ENCODE peak calls at places on chromosomes 3 and 15, in five cellular contexts. One of them, this sample, is unnamed.

GRCh38 chr3:133295199-133295901 is 104.5 kb upstream of the BFSP2 start:
- DNase-seq in psoas muscle: no peak
- DNase-seq in AG10803: peak
- DNase-seq in tibial artery: no peak
- DNase-seq in Karpas-422: no peak
- DNase-seq in this sample: no peak

GRCh38 chr3:48430359-48431101 is 644 bp upstream of the PLXNB1 start:
- DNase-seq in psoas muscle: no peak
- DNase-seq in AG10803: no peak
- DNase-seq in tibial artery: no peak
- DNase-seq in Karpas-422: no peak
- DNase-seq in this sample: no peak

GRCh38 chr3:31922962-31923361 is 58.1 kb downstream of the OSBPL10 start:
- DNase-seq in psoas muscle: no peak
- DNase-seq in AG10803: no peak
- DNase-seq in tibial artery: no peak
- DNase-seq in Karpas-422: no peak
- DNase-seq in this sample: no peak

GRCh38 chr3:115800489-115801080 is 177.3 kb downstream of the GAP43 start:
- DNase-seq in psoas muscle: no peak
- DNase-seq in AG10803: peak
- DNase-seq in tibial artery: no peak
- DNase-seq in Karpas-422: no peak
- DNase-seq in this sample: no peak

GRCh38 chr15:81326466-81327212 is 2.7 kb upstream of the STARD5 start:
- DNase-seq in psoas muscle: no peak
- DNase-seq in AG10803: peak
- DNase-seq in tibial artery: no peak
- DNase-seq in Karpas-422: no peak
- DNase-seq in this sample: no peak

GRCh38 chr15:83844742-83845141 is 190.8 kb downstream of the ADAMTSL3 start:
- DNase-seq in psoas muscle: peak
- DNase-seq in AG10803: peak
- DNase-seq in tibial artery: no peak
- DNase-seq in Karpas-422: no peak
- DNase-seq in this sample: no peak

GRCh38 chr15:64903331-64903950 is 8.3 kb upstream of the ANKDD1A start:
- DNase-seq in psoas muscle: no peak
- DNase-seq in AG10803: no peak
- DNase-seq in tibial artery: no peak
- DNase-seq in Karpas-422: no peak
- DNase-seq in this sample: no peak

GRCh38 chr3:144466114-144466513 is 494.5 kb downstream of the DIPK2A start:
- DNase-seq in psoas muscle: no peak
- DNase-seq in AG10803: no peak
- DNase-seq in tibial artery: no peak
- DNase-seq in Karpas-422: no peak
- DNase-seq in this sample: no peak

GRCh38 chr15:60713096-60714084 is 234.4 kb upstream of the ICE2 start:
- DNase-seq in psoas muscle: peak
- DNase-seq in AG10803: peak
- DNase-seq in tibial artery: no peak
- DNase-seq in Karpas-422: peak
- DNase-seq in this sample: no peak

GRCh38 chr3:64571982-64572381 is 115.8 kb downstream of the ADAMTS9 start:
- DNase-seq in psoas muscle: no peak
- DNase-seq in AG10803: no peak
- DNase-seq in tibial artery: no peak
- DNase-seq in Karpas-422: no peak
- DNase-seq in this sample: no peak

GRCh38 chr15:91192285-91193058 is 92.4 kb downstream of the SV2B start:
- DNase-seq in psoas muscle: no peak
- DNase-seq in AG10803: no peak
- DNase-seq in tibial artery: no peak
- DNase-seq in Karpas-422: no peak
- DNase-seq in this sample: no peak

GRCh38 chr3:32626650-32627049 is 56.0 kb upstream of the DYNC1LI1 start:
- DNase-seq in psoas muscle: peak
- DNase-seq in AG10803: peak
- DNase-seq in tibial artery: no peak
- DNase-seq in Karpas-422: no peak
- DNase-seq in this sample: no peak

GRCh38 chr15:27449041-27449440 is 478.1 kb downstream of the GABRG3 start:
- DNase-seq in psoas muscle: no peak
- DNase-seq in AG10803: peak
- DNase-seq in tibial artery: no peak
- DNase-seq in Karpas-422: no peak
- DNase-seq in this sample: no peak

GRCh38 chr15:47820780-47821319 is 103.5 kb downstream of the SEMA6D start:
- DNase-seq in psoas muscle: no peak
- DNase-seq in AG10803: peak
- DNase-seq in tibial artery: no peak
- DNase-seq in Karpas-422: no peak
- DNase-seq in this sample: no peak

GRCh38 chr3:29978036-29978435 is 628.4 kb upstream of the TGFBR2 start:
- DNase-seq in psoas muscle: no peak
- DNase-seq in AG10803: peak
- DNase-seq in tibial artery: no peak
- DNase-seq in Karpas-422: no peak
- DNase-seq in this sample: no peak

GRCh38 chr3:29976871-29977270 is 629.5 kb upstream of the TGFBR2 start:
- DNase-seq in psoas muscle: no peak
- DNase-seq in AG10803: no peak
- DNase-seq in tibial artery: no peak
- DNase-seq in Karpas-422: no peak
- DNase-seq in this sample: no peak

GRCh38 chr3:29972594-29972993 is 633.8 kb upstream of the TGFBR2 start:
- DNase-seq in psoas muscle: no peak
- DNase-seq in AG10803: peak
- DNase-seq in tibial artery: no peak
- DNase-seq in Karpas-422: no peak
- DNase-seq in this sample: no peak

GRCh38 chr3:29977360-29977759 is 629.0 kb upstream of the TGFBR2 start:
- DNase-seq in psoas muscle: no peak
- DNase-seq in AG10803: peak
- DNase-seq in tibial artery: no peak
- DNase-seq in Karpas-422: no peak
- DNase-seq in this sample: no peak

GRCh38 chr3:29973763-29974162 is 632.6 kb upstream of the TGFBR2 start:
- DNase-seq in psoas muscle: no peak
- DNase-seq in AG10803: no peak
- DNase-seq in tibial artery: no peak
- DNase-seq in Karpas-422: no peak
- DNase-seq in this sample: no peak
- H3K4me3 ChIP-seq in psoas muscle: no peak
- H3K4me3 ChIP-seq in AG10803: no peak
- H3K4me3 ChIP-seq in tibial artery: no peak
- H3K4me3 ChIP-seq in Karpas-422: no peak
- H3K4me3 ChIP-seq in this sample: no peak

GRCh38 chr15:43509923-43510229 is 7.5 kb upstream of the MAP1A start:
- DNase-seq in psoas muscle: no peak
- DNase-seq in AG10803: no peak
- DNase-seq in tibial artery: no peak
- DNase-seq in Karpas-422: no peak
- DNase-seq in this sample: no peak
- H3K4me3 ChIP-seq in psoas muscle: peak
- H3K4me3 ChIP-seq in AG10803: peak
- H3K4me3 ChIP-seq in tibial artery: peak
- H3K4me3 ChIP-seq in Karpas-422: peak
- H3K4me3 ChIP-seq in this sample: no peak

DNA sequence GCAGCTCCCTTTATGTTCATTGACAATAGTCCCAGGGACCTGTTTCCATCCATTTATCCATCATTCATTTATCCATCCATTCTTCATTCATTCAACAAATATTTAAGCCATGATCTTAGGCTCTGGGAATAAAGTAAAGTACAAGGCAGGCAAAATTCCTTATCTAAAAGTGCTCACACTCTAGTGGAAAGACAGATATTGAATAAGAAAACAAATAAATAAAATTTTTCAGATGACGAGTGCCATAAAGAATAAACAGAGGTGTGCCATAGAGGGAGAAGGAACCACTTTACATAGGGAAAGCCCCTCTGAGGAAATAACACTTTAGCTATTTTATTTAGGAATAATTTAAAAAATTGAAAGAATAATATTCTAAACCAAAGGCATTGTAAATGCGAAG is 76.2 kb downstream of the COL8A1 start:
- DNase-seq in psoas muscle: no peak
- DNase-seq in AG10803: no peak
- DNase-seq in tibial artery: no peak
- DNase-seq in Karpas-422: no peak
- DNase-seq in this sample: no peak
- H3K4me3 ChIP-seq in psoas muscle: no peak
- H3K4me3 ChIP-seq in AG10803: no peak
- H3K4me3 ChIP-seq in tibial artery: no peak
- H3K4me3 ChIP-seq in Karpas-422: no peak
- H3K4me3 ChIP-seq in this sample: no peak

GRCh38 chr15:86439614-86440013 is 359.9 kb downstream of the AGBL1 start:
- DNase-seq in psoas muscle: no peak
- DNase-seq in AG10803: no peak
- DNase-seq in tibial artery: no peak
- DNase-seq in Karpas-422: no peak
- DNase-seq in this sample: no peak
- H3K4me3 ChIP-seq in psoas muscle: no peak
- H3K4me3 ChIP-seq in AG10803: no peak
- H3K4me3 ChIP-seq in tibial artery: no peak
- H3K4me3 ChIP-seq in Karpas-422: no peak
- H3K4me3 ChIP-seq in this sample: no peak

GRCh38 chr3:10192953-10193691 is 28.4 kb downstream of the IRAK2 start:
- DNase-seq in psoas muscle: no peak
- DNase-seq in AG10803: peak
- DNase-seq in tibial artery: peak
- DNase-seq in Karpas-422: no peak
- DNase-seq in this sample: peak
- H3K4me3 ChIP-seq in psoas muscle: no peak
- H3K4me3 ChIP-seq in AG10803: no peak
- H3K4me3 ChIP-seq in tibial artery: no peak
- H3K4me3 ChIP-seq in Karpas-422: no peak
- H3K4me3 ChIP-seq in this sample: no peak

DNA sequence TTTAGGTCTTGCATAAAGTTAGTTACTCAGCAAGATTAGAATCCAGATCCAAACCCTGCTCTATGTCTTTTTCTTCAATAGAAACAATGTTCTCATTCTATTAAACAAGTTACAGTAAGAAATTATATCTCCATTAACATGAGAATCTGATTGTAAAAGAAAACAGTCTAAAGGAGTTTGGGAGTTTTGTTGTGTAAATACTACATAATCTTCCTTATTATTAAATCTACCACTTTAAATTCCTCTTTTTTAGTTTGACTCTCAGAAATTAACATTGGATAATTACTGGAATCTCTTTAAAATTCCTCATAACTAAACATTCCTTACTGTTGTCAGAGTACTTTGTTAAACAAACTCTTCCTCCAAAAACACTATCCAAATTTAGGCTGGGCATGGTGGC is 1.7 kb upstream of the GOLIM4 start:
- DNase-seq in psoas muscle: no peak
- DNase-seq in AG10803: no peak
- DNase-seq in tibial artery: no peak
- DNase-seq in Karpas-422: no peak
- DNase-seq in this sample: no peak
- H3K4me3 ChIP-seq in psoas muscle: no peak
- H3K4me3 ChIP-seq in AG10803: no peak
- H3K4me3 ChIP-seq in tibial artery: no peak
- H3K4me3 ChIP-seq in Karpas-422: no peak
- H3K4me3 ChIP-seq in this sample: no peak

DNA sequence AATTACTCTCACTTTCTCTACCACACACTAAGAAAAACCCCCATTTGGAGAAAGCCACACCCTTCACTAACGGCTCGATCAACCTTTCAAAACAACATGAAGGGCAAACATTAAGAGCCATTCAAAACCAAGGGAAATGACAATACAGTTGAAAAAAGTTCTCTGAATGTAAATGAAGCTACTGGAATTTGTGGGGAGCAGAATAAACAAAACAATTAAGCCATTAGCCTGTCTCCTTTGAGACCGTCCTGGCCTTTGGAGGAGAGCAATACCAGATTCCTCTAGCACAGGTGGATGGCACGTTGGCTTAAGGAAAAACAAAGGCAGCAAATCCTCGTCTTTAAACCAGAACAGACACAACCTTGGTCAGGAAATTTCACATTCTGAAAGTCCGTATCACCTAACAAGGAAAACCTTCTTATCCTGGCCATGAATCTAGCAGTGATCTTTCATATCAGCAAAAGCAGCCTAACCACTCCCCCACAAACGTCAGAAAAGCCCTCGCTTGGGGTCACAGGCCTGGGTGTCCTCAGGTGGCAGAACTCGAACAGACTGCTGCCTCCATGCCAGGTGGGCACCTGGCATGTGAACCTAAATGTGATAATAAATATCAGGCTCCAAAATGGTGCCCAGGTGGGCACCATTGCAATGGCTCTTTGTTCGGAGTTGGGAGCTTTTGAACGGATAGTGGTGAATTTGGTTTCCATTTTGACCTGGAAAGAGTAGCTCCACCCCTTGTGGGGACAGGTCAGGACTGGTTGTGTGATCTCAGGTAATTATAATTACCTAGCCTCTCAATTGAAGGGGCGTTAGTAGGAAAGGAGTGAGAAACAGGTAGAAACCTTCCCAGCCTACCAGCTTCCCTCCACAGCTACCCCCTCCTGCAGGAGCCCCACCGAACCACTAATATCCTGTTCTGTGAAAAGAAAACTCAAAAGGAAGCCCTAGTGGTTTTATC is 18.4 kb downstream of the MYO1E start:
- DNase-seq in psoas muscle: no peak
- DNase-seq in AG10803: no peak
- DNase-seq in tibial artery: no peak
- DNase-seq in Karpas-422: no peak
- DNase-seq in this sample: no peak
- H3K4me3 ChIP-seq in psoas muscle: no peak
- H3K4me3 ChIP-seq in AG10803: no peak
- H3K4me3 ChIP-seq in tibial artery: no peak
- H3K4me3 ChIP-seq in Karpas-422: no peak
- H3K4me3 ChIP-seq in this sample: no peak

GRCh38 chr3:72584262-72584661 is 264.0 kb downstream of the SHQ1 start:
- DNase-seq in psoas muscle: no peak
- DNase-seq in AG10803: no peak
- DNase-seq in tibial artery: no peak
- DNase-seq in Karpas-422: no peak
- DNase-seq in this sample: no peak
- H3K4me3 ChIP-seq in psoas muscle: no peak
- H3K4me3 ChIP-seq in AG10803: no peak
- H3K4me3 ChIP-seq in tibial artery: no peak
- H3K4me3 ChIP-seq in Karpas-422: no peak
- H3K4me3 ChIP-seq in this sample: no peak

DNA sequence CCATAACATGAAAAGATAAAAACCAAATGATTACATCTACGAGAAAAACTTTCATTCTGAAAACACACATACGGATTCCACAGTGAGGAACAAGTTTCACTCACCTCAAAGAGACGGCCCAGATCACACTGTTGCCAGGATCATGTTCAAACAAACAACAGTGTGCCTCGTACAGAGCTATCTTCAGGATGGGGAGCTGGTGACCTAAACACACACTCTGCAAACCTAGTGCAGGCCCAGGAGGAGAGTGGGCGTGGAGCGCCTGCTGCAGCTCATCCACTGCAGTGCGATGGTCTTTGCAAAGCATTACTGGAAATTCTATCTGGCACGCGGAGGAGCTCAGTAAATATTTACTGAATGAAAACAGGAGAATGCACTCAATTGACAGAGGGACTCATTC is 38.5 kb downstream of the TAMM41 start:
- DNase-seq in psoas muscle: no peak
- DNase-seq in AG10803: peak
- DNase-seq in tibial artery: no peak
- DNase-seq in Karpas-422: no peak
- DNase-seq in this sample: no peak
- H3K4me3 ChIP-seq in psoas muscle: no peak
- H3K4me3 ChIP-seq in AG10803: no peak
- H3K4me3 ChIP-seq in tibial artery: no peak
- H3K4me3 ChIP-seq in Karpas-422: no peak
- H3K4me3 ChIP-seq in this sample: no peak

This sample was measured in CD4-positive, alpha-beta memory T cell.